ENCODE peak calls at places on chromosomes 12 and 14, in four cellular contexts. U is K562, B is HepG2, F is A549. W is an unnamed sample.

GRCh38 chr14:74400328-74400727 is 25.7 kb downstream of the SYNDIG1L start:
- DNase-seq in U (no peak), B (no peak), F (peak), W (no peak)

GRCh38 chr14:84961637-84962036 is 568.3 kb upstream of the FLRT2 start:
- DNase-seq in U (no peak), B (no peak), F (no peak), W (no peak)

GRCh38 chr12:66901136-66901932 is 222.5 kb upstream of the GRIP1 start:
- DNase-seq in U (no peak), B (no peak), F (no peak), W (peak)

GRCh38 chr12:132310181-132311040 is 19.0 kb downstream of the GALNT9 start:
- DNase-seq in U (no peak), B (no peak), F (no peak), W (no peak)

GRCh38 chr12:62865860-62866407 is 69.0 kb downstream of the PPM1H start:
- DNase-seq in U (no peak), B (no peak), F (peak), W (no peak)

GRCh38 chr14:69059658-69060648 is 80.9 kb upstream of the ACTN1 start:
- DNase-seq in U (no peak), B (no peak), F (peak), W (no peak)

GRCh38 chr12:2664721-2665577 is 129.8 kb upstream of the FKBP4 start:
- DNase-seq in U (no peak), B (no peak), F (no peak), W (no peak)

GRCh38 chr12:31714406-31715271 is 14.2 kb downstream of the AMN1 start:
- DNase-seq in U (no peak), B (peak), F (no peak), W (no peak)

GRCh38 chr12:14833336-14833735 is 10.0 kb downstream of the ART4 start:
- DNase-seq in U (no peak), B (no peak), F (no peak), W (no peak)

GRCh38 chr12:82912406-82912805 is 225.7 kb downstream of the TMTC2 start:
- DNase-seq in U (no peak), B (no peak), F (no peak), W (no peak)

GRCh38 chr14:104364830-104365229 is 214.7 kb upstream of the C14orf180 start:
- DNase-seq in U (no peak), B (no peak), F (no peak), W (no peak)

GRCh38 chr12:82728710-82729109 is 42.0 kb downstream of the TMTC2 start:
- DNase-seq in U (no peak), B (no peak), F (no peak), W (no peak)

GRCh38 chr12:66929121-66929520 is 250.2 kb upstream of the GRIP1 start:
- DNase-seq in U (no peak), B (no peak), F (no peak), W (no peak)

GRCh38 chr14:104075530-104076151 is 9.9 kb upstream of the ASPG start:
- DNase-seq in U (no peak), B (no peak), F (no peak), W (no peak)

GRCh38 chr12:24902521-24903304 is 46.2 kb downstream of the BCAT1 start:
- DNase-seq in U (no peak), B (no peak), F (no peak), W (no peak)

GRCh38 chr14:53714495-53715389 is 241.9 kb downstream of the BMP4 start:
- DNase-seq in U (no peak), B (no peak), F (no peak), W (no peak)

GRCh38 chr12:127296591-127296990 is 970.4 kb upstream of the TMEM132C start:
- DNase-seq in U (no peak), B (no peak), F (no peak), W (no peak)

GRCh38 chr12:20434993-20435392 is 66.7 kb downstream of the PDE3A start:
- DNase-seq in U (no peak), B (no peak), F (no peak), W (no peak)

GRCh38 chr14:58491593-58491992 is 64.1 kb downstream of the KIAA0586 start:
- DNase-seq in U (no peak), B (no peak), F (no peak), W (no peak)

GRCh38 chr12:106096376-106096775 is 42.4 kb downstream of the NUAK1 start:
- DNase-seq in U (no peak), B (no peak), F (no peak), W (no peak)

GRCh38 chr12:91852646-91853045 is 293.0 kb downstream of the BTG1 start:
- DNase-seq in U (no peak), B (no peak), F (no peak), W (no peak)

GRCh38 chr14:55198749-55199148 is 7.4 kb upstream of the DLGAP5 start:
- DNase-seq in U (no peak), B (no peak), F (no peak), W (no peak)

GRCh38 chr14:59407246-59407615 is 57.9 kb downstream of the GPR135 start:
- DNase-seq in U (no peak), B (peak), F (no peak), W (no peak)

GRCh38 chr14:23568600-23569310 is 1.2 kb upstream of the AP1G2 start:
- DNase-seq in U (no peak), B (peak), F (no peak), W (no peak)

GRCh38 chr14:52110441-52111086 is 41.7 kb upstream of the NID2 start:
- DNase-seq in U (no peak), B (no peak), F (no peak), W (no peak)

GRCh38 chr14:102255401-102256190 is 49.4 kb downstream of the MOK start:
- DNase-seq in U (peak), B (no peak), F (peak), W (no peak)

GRCh38 chr14:33646692-33647260 is 304.1 kb downstream of the EGLN3 start:
- DNase-seq in U (no peak), B (no peak), F (no peak), W (no peak)

DNA sequence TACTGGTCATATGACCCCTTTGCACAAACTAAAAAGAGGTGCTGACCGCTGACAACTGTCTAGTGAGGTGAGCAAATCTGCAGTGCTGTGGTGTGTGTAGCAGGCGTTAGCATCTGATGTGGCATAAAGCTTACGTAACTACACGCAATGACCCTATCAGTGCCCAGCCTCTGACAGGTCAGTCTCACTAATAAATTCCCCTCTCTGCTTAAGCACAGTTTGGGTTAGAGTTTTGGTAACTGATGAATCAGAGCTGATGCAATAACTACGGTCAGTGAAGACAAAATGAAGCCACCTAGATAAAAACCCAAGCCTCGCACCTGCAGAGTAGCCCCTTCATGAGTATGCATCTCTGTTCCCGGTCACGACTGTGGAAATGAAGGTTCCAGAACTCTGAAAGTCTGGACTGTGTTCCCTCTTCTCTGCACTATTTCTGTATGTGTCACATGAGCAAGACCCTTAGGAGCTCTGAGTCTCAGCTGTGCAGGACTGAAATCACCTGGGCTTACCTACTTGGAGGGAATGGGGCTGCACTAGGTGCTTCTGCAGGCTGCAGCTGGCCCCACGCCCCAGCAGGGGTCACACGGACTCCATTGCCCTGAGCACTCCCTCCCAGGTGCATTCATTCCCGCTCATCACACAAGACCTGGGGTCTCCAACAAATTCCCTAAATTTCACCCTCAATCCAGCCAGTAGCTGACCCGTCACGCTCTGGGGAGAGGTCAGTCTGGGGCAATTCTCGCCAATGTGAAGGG is 54.4 kb downstream of the RIMBP2 start:
- DNase-seq in U (no peak), B (peak), F (no peak), W (no peak)
- TF ChIP-seq CHD4 in U (no peak), B (no peak), F (no peak), W (no peak)

GRCh38 chr14:91890291-91890749 is 23.0 kb upstream of the TC2N start:
- DNase-seq in U (no peak), B (no peak), F (no peak), W (no peak)

GRCh38 chr14:91889477-91890211 is 22.3 kb upstream of the TC2N start:
- DNase-seq in U (no peak), B (no peak), F (no peak), W (no peak)

GRCh38 chr14:91891721-91892220 is 24.4 kb upstream of the TC2N start:
- DNase-seq in U (no peak), B (no peak), F (no peak), W (no peak)

GRCh38 chr14:91892918-91893527 is 25.7 kb upstream of the TC2N start:
- DNase-seq in U (peak), B (peak), F (peak), W (no peak)

GRCh38 chr14:91891081-91891480 is 23.7 kb upstream of the TC2N start:
- DNase-seq in U (no peak), B (no peak), F (no peak), W (no peak)
- TF ChIP-seq CHD4 in U (no peak), B (no peak), F (no peak), W (no peak)

GRCh38 chr12:71009414-71010142 is 89.0 kb upstream of the PTPRR start:
- DNase-seq in U (no peak), B (no peak), F (no peak), W (no peak)
- TF ChIP-seq CHD4 in U (no peak), B (no peak), F (no peak), W (no peak)

GRCh38 chr12:80353254-80353653 is 90.8 kb upstream of the PTPRQ start:
- DNase-seq in U (no peak), B (peak), F (no peak), W (no peak)

GRCh38 chr12:80356092-80356491 is 87.9 kb upstream of the PTPRQ start:
- DNase-seq in U (no peak), B (no peak), F (no peak), W (no peak)

GRCh38 chr12:80352476-80352875 is 91.6 kb upstream of the PTPRQ start:
- DNase-seq in U (no peak), B (no peak), F (no peak), W (no peak)
- TF ChIP-seq CHD4 in U (no peak), B (no peak), F (no peak), W (no peak)

GRCh38 chr14:65412189-65412846 is at the start of gene FUT8:
- DNase-seq in U (peak), B (peak), F (peak), W (peak)

GRCh38 chr14:65411656-65412188 is 808 bp upstream of the FUT8 start:
- DNase-seq in U (peak), B (peak), F (peak), W (no peak)

GRCh38 chr14:65413739-65414045 is 1.2 kb downstream of the FUT8 start:
- DNase-seq in U (no peak), B (no peak), F (no peak), W (no peak)

GRCh38 chr14:65414961-65415589 is 2.5 kb downstream of the FUT8 start:
- DNase-seq in U (no peak), B (peak), F (peak), W (no peak)

GRCh38 chr14:65412881-65413738 is 580 bp downstream of the FUT8 start:
- DNase-seq in U (no peak), B (peak), F (peak), W (no peak)
- TF ChIP-seq CHD4 in U (no peak), B (no peak), F (no peak), W (no peak)

DNA sequence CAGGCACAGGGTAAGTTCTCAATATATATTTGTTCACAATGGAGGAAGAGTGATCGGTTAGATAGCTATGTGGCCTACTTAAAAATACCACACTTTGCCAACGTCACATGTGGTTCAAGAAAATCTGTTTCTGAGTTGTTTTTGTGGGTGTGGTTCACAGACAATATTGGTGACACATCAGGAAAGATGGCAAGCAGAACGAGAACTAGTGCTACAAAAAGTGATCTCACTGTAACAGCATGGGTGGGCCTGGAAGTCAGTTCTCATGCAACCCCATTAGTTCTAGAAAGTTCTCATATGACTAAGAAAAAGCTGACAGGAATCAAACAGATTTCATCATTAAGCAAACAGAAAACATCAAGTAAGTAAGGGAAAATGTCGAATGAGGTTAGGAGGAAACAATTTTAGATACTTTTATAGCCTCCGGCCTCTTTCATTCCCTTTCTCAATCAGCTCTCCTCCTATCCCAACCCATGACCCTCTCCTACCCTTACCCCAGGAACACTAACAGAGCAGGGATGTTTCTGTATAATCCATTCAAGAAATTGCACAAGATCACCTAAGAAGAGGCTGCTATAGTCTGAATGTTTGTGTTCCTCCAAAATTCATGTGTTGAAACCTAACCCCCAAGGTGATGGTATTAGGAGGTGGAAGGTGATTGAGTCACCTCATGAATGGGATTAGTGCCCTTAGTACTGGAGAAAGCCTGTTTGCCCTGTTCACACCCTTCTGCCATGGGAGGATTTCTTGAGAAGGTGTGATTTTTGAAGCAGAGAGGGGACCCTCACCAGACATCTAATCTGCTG is 15.5 kb upstream of the NTN4 start:
- DNase-seq in U (no peak), B (no peak), F (peak), W (no peak)
- TF ChIP-seq CHD4 in U (no peak), B (no peak), F (no peak), W (no peak)

GRCh38 chr12:49868449-49868848 is 25.5 kb upstream of the BCDIN3D start:
- DNase-seq in U (no peak), B (no peak), F (no peak), W (no peak)

GRCh38 chr12:49868952-49869815 is 26.3 kb upstream of the BCDIN3D start:
- DNase-seq in U (peak), B (peak), F (no peak), W (no peak)

GRCh38 chr12:49871263-49871561 is 28.3 kb upstream of the BCDIN3D start:
- DNase-seq in U (no peak), B (no peak), F (no peak), W (no peak)

GRCh38 chr12:49870501-49871262 is 27.8 kb upstream of the BCDIN3D start:
- DNase-seq in U (no peak), B (no peak), F (no peak), W (no peak)

GRCh38 chr12:49869816-49870500 is 27.1 kb upstream of the BCDIN3D start:
- DNase-seq in U (no peak), B (no peak), F (no peak), W (no peak)
- TF ChIP-seq CHD4 in U (no peak), B (no peak), F (no peak), W (no peak)

W was measured in GM12878.